ENCODE peak calls at places on chromosomes 4 and X, in five cellular contexts. One of them, this sample, is unnamed.

GRCh38 chrX:150581093-150581775 is 12.8 kb downstream of the MTM1 start:
- DNase-seq in brain microvascular endothelial cell: peak; percentile 38
- DNase-seq in GM12878: no peak
- DNase-seq in tibial nerve: no peak
- DNase-seq in colonic mucosa: no peak
- DNase-seq in this sample: no peak

GRCh38 chrX:70084592-70084991 is 22.3 kb downstream of the OTUD6A start:
- DNase-seq in brain microvascular endothelial cell: no peak
- DNase-seq in GM12878: no peak
- DNase-seq in tibial nerve: no peak
- DNase-seq in colonic mucosa: no peak
- DNase-seq in this sample: no peak

GRCh38 chr4:1783970-1784369 is 9.1 kb upstream of the FGFR3 start:
- DNase-seq in brain microvascular endothelial cell: no peak
- DNase-seq in GM12878: no peak
- DNase-seq in tibial nerve: no peak
- DNase-seq in colonic mucosa: no peak
- DNase-seq in this sample: no peak

GRCh38 chr4:73705056-73705432 is 35.3 kb upstream of the CXCL8 start:
- DNase-seq in brain microvascular endothelial cell: peak; percentile 45
- DNase-seq in GM12878: no peak
- DNase-seq in tibial nerve: no peak
- DNase-seq in colonic mucosa: no peak
- DNase-seq in this sample: no peak

GRCh38 chr4:89753601-89754066 is 83.3 kb downstream of the SNCA start:
- DNase-seq in brain microvascular endothelial cell: peak; percentile 58
- DNase-seq in GM12878: no peak
- DNase-seq in tibial nerve: no peak
- DNase-seq in colonic mucosa: no peak
- DNase-seq in this sample: no peak

GRCh38 chr4:26864904-26865303 is 4.3 kb downstream of the STIM2 start:
- DNase-seq in brain microvascular endothelial cell: no peak
- DNase-seq in GM12878: no peak
- DNase-seq in tibial nerve: no peak
- DNase-seq in colonic mucosa: no peak
- DNase-seq in this sample: no peak

GRCh38 chrX:15471016-15471415 is 22.1 kb downstream of the PIR start:
- DNase-seq in brain microvascular endothelial cell: peak; percentile 68
- DNase-seq in GM12878: peak; percentile 27
- DNase-seq in tibial nerve: peak; percentile 76
- DNase-seq in colonic mucosa: peak; percentile 69
- DNase-seq in this sample: peak; percentile 48

GRCh38 chrX:67544871-67545771 is 1.3 kb downstream of the AR start:
- DNase-seq in brain microvascular endothelial cell: peak; percentile 18
- DNase-seq in GM12878: no peak
- DNase-seq in tibial nerve: no peak
- DNase-seq in colonic mucosa: no peak
- DNase-seq in this sample: peak; percentile 5

GRCh38 chrX:136209751-136210150 is 41.4 kb downstream of the MAP7D3 start:
- DNase-seq in brain microvascular endothelial cell: no peak
- DNase-seq in GM12878: no peak
- DNase-seq in tibial nerve: no peak
- DNase-seq in colonic mucosa: no peak
- DNase-seq in this sample: no peak

GRCh38 chr4:168848977-168849687 is 160.9 kb downstream of the CBR4 start:
- DNase-seq in brain microvascular endothelial cell: peak; percentile 79
- DNase-seq in GM12878: no peak
- DNase-seq in tibial nerve: no peak
- DNase-seq in colonic mucosa: no peak
- DNase-seq in this sample: no peak

GRCh38 chrX:22818061-22818460 is 181.7 kb upstream of the DDX53 start:
- DNase-seq in brain microvascular endothelial cell: no peak
- DNase-seq in GM12878: no peak
- DNase-seq in tibial nerve: no peak
- DNase-seq in colonic mucosa: no peak
- DNase-seq in this sample: no peak

GRCh38 chr4:173531085-173531965 is 1.3 kb upstream of the HAND2 start:
- DNase-seq in brain microvascular endothelial cell: no peak
- DNase-seq in GM12878: no peak
- DNase-seq in tibial nerve: no peak
- DNase-seq in colonic mucosa: no peak
- DNase-seq in this sample: no peak

GRCh38 chr4:104064650-104065577 is 345.1 kb upstream of the TACR3 start:
- DNase-seq in brain microvascular endothelial cell: peak; percentile 12
- DNase-seq in GM12878: peak; percentile 23
- DNase-seq in tibial nerve: peak; percentile 25
- DNase-seq in colonic mucosa: peak; percentile 25
- DNase-seq in this sample: peak; percentile 11

GRCh38 chrX:14676431-14676830 is 147.1 kb downstream of the GLRA2 start:
- DNase-seq in brain microvascular endothelial cell: no peak
- DNase-seq in GM12878: no peak
- DNase-seq in tibial nerve: no peak
- DNase-seq in colonic mucosa: no peak
- DNase-seq in this sample: no peak

DNA sequence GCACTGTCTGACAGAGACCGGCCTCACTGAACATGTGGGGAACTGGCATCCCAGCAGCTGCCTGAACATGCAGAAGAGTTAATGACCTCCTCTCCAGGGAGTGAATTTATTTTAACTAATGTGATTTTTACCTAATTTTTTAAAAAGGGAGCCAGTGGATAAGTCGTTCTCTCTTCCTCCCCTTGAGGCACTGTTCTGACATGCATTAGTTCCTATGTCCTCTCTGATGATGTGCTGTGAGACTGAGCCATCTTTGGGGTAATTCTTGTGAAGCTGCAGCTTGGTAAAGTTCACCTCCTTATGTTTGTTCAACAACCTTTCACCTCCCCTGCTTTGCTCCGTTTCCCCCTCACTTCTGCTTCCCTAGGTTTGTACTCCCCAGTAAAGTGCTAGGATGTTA is 139.7 kb downstream of the COL25A1 start:
- DNase-seq in brain microvascular endothelial cell: no peak
- DNase-seq in GM12878: no peak
- DNase-seq in tibial nerve: no peak
- DNase-seq in colonic mucosa: no peak
- DNase-seq in this sample: no peak
- TF ChIP-seq CTCF in brain microvascular endothelial cell: peak; percentile 28
- TF ChIP-seq CTCF in GM12878: no peak
- TF ChIP-seq CTCF in tibial nerve: no peak
- TF ChIP-seq CTCF in colonic mucosa: no peak
- TF ChIP-seq CTCF in this sample: no peak

GRCh38 chr4:112767386-112767785 is 130.4 kb downstream of the LARP7 start:
- DNase-seq in brain microvascular endothelial cell: no peak
- DNase-seq in GM12878: no peak
- DNase-seq in tibial nerve: no peak
- DNase-seq in colonic mucosa: no peak
- DNase-seq in this sample: no peak

GRCh38 chr4:112766422-112766821 is 129.5 kb downstream of the LARP7 start:
- DNase-seq in brain microvascular endothelial cell: peak; percentile 42
- DNase-seq in GM12878: no peak
- DNase-seq in tibial nerve: peak; percentile 63
- DNase-seq in colonic mucosa: no peak
- DNase-seq in this sample: peak; percentile 27

GRCh38 chr4:112765317-112765989 is 128.5 kb downstream of the LARP7 start:
- DNase-seq in brain microvascular endothelial cell: peak; percentile 3
- DNase-seq in GM12878: peak; percentile 7
- DNase-seq in tibial nerve: no peak
- DNase-seq in colonic mucosa: no peak
- DNase-seq in this sample: peak; percentile 51

GRCh38 chr4:112775801-112776200 is 138.9 kb downstream of the LARP7 start:
- DNase-seq in brain microvascular endothelial cell: no peak
- DNase-seq in GM12878: no peak
- DNase-seq in tibial nerve: no peak
- DNase-seq in colonic mucosa: no peak
- DNase-seq in this sample: no peak

DNA sequence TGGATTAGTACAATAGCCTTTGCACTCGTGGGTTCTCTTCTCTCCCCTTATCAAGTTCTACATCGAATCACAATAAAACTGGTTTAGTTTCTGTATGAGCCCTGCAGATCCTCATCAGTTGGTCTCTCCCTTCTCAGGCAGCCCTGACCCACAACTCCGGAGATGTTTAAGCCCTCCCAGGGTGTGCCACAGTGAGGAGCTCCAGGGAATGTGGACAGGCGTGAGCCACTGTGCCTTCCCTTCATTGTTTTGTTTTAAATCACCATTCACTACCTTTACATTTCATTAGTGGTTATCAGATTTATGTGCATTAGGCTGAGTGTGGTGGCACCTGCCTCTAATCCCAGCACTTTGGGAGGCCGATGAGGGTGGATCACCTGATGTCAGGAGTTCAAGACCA is 133.2 kb downstream of the LARP7 start:
- DNase-seq in brain microvascular endothelial cell: no peak
- DNase-seq in GM12878: no peak
- DNase-seq in tibial nerve: no peak
- DNase-seq in colonic mucosa: no peak
- DNase-seq in this sample: no peak
- TF ChIP-seq CTCF in brain microvascular endothelial cell: no peak
- TF ChIP-seq CTCF in GM12878: no peak
- TF ChIP-seq CTCF in tibial nerve: no peak
- TF ChIP-seq CTCF in colonic mucosa: no peak
- TF ChIP-seq CTCF in this sample: no peak

DNA sequence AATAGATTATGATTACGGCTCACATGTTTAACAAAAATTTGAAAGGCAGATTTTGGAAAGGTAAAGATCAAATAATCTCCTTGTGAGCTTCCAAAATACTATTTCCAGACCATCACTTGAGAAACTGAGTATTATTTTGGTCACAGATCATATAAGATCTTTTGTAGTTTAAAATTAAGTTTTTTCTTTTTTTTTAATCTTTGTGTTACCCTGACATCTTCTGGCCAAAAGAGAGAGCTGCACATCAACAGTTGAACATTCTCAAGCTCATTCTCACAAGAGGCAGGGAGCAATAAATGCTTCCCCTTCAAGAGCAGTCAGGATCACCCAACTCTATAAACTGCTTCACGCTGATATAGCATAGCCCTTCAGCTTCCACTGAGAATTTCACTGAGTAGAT is 15.9 kb downstream of the TMEM192 start:
- DNase-seq in brain microvascular endothelial cell: peak; percentile 6
- DNase-seq in GM12878: no peak
- DNase-seq in tibial nerve: no peak
- DNase-seq in colonic mucosa: no peak
- DNase-seq in this sample: peak; percentile 40
- TF ChIP-seq CTCF in brain microvascular endothelial cell: peak; percentile 63
- TF ChIP-seq CTCF in GM12878: no peak
- TF ChIP-seq CTCF in tibial nerve: peak; percentile 22
- TF ChIP-seq CTCF in colonic mucosa: peak; percentile 35
- TF ChIP-seq CTCF in this sample: peak; percentile 47

DNA sequence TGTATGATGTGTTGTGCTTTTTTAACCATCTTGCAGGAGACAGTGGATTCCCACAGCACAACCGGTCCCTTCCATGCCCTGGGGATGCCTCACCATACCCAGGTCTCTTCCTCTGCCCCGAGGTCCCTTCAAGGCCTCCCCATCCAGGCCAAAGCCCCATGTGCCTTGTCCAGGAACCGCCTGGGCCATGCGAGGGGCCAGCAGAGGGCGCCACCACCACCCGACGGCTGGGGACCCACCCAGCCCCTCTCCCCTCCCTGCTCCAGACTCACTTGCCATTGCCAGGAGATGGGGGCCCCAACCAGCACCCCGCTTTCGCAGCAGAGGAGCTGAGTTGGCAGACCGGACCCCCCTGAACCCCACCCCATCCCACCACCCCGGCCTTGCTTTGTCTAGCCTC is 485.5 kb downstream of the TRAM1L1 start:
- DNase-seq in brain microvascular endothelial cell: no peak
- DNase-seq in GM12878: no peak
- DNase-seq in tibial nerve: no peak
- DNase-seq in colonic mucosa: no peak
- DNase-seq in this sample: peak; percentile 11
- TF ChIP-seq CTCF in brain microvascular endothelial cell: no peak
- TF ChIP-seq CTCF in GM12878: peak; percentile 44
- TF ChIP-seq CTCF in tibial nerve: no peak
- TF ChIP-seq CTCF in colonic mucosa: no peak
- TF ChIP-seq CTCF in this sample: peak; percentile 16

DNA sequence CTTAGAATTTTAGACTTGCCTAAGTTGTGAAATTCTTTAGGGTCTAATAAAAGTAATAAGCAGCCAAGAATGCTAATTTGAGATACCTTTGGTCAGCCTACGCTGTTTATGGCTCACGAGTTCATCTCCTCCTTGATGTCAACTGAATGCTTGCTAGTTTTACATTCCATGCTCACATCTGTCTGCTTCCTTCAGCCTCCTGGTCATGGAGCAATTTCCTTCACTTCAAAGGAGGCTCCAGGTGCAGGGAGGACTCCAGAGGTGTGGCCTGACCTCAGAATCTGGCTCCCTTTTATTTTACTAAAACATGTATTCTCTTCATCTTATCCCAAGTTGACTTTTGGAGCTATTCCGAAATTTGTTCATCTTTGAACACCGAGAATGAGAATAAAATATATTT is 23.3 kb upstream of the LNX1 start:
- DNase-seq in brain microvascular endothelial cell: no peak
- DNase-seq in GM12878: no peak
- DNase-seq in tibial nerve: no peak
- DNase-seq in colonic mucosa: no peak
- DNase-seq in this sample: no peak
- TF ChIP-seq CTCF in brain microvascular endothelial cell: peak; percentile 49
- TF ChIP-seq CTCF in GM12878: no peak
- TF ChIP-seq CTCF in tibial nerve: no peak
- TF ChIP-seq CTCF in colonic mucosa: no peak
- TF ChIP-seq CTCF in this sample: no peak